ENCODE peak calls at places on chromosome 20, in ten cellular contexts. One of them, this sample, is unnamed.

GRCh38 chr20:62928246-62928939 is 2.1 kb upstream of the DIDO1 start:
- DNase-seq in A549: no peak
- DNase-seq in transverse colon: peak
- DNase-seq in suprapubic skin: no peak
- DNase-seq in HepG2: no peak
- DNase-seq in tibial nerve: no peak
- DNase-seq in K562: no peak
- DNase-seq in stomach: no peak
- DNase-seq in SK-N-SH: no peak
- DNase-seq in sigmoid colon: no peak
- DNase-seq in this sample: no peak

GRCh38 chr20:62572980-62573379 is 69.3 kb upstream of the SLCO4A1 start:
- DNase-seq in A549: no peak
- DNase-seq in transverse colon: no peak
- DNase-seq in suprapubic skin: no peak
- DNase-seq in HepG2: no peak
- DNase-seq in tibial nerve: no peak
- DNase-seq in K562: no peak
- DNase-seq in stomach: no peak
- DNase-seq in SK-N-SH: no peak
- DNase-seq in sigmoid colon: no peak
- DNase-seq in this sample: no peak

GRCh38 chr20:62952373-62953166 is at the start of gene SLC17A9:
- DNase-seq in A549: no peak
- DNase-seq in transverse colon: peak
- DNase-seq in suprapubic skin: peak
- DNase-seq in HepG2: peak
- DNase-seq in tibial nerve: peak
- DNase-seq in K562: no peak
- DNase-seq in stomach: peak
- DNase-seq in SK-N-SH: no peak
- DNase-seq in sigmoid colon: peak
- DNase-seq in this sample: peak

GRCh38 chr20:45049904-45050471 is 50.9 kb downstream of the KCNS1 start:
- DNase-seq in A549: no peak
- DNase-seq in transverse colon: no peak
- DNase-seq in suprapubic skin: no peak
- DNase-seq in HepG2: no peak
- DNase-seq in tibial nerve: no peak
- DNase-seq in K562: no peak
- DNase-seq in stomach: no peak
- DNase-seq in SK-N-SH: no peak
- DNase-seq in sigmoid colon: no peak
- DNase-seq in this sample: no peak

GRCh38 chr20:3135507-3136070 is 24.1 kb downstream of the FASTKD5 start:
- DNase-seq in A549: no peak
- DNase-seq in transverse colon: no peak
- DNase-seq in suprapubic skin: no peak
- DNase-seq in HepG2: no peak
- DNase-seq in tibial nerve: no peak
- DNase-seq in K562: no peak
- DNase-seq in stomach: no peak
- DNase-seq in SK-N-SH: no peak
- DNase-seq in sigmoid colon: no peak
- DNase-seq in this sample: no peak

GRCh38 chr20:57751411-57751810 is 41.6 kb upstream of the PMEPA1 start:
- DNase-seq in A549: no peak
- DNase-seq in transverse colon: no peak
- DNase-seq in suprapubic skin: no peak
- DNase-seq in HepG2: no peak
- DNase-seq in tibial nerve: no peak
- DNase-seq in K562: no peak
- DNase-seq in stomach: no peak
- DNase-seq in SK-N-SH: no peak
- DNase-seq in sigmoid colon: peak
- DNase-seq in this sample: no peak

GRCh38 chr20:46430921-46431712 is 24.7 kb upstream of the ELMO2 start:
- DNase-seq in A549: no peak
- DNase-seq in transverse colon: no peak
- DNase-seq in suprapubic skin: no peak
- DNase-seq in HepG2: no peak
- DNase-seq in tibial nerve: no peak
- DNase-seq in K562: no peak
- DNase-seq in stomach: no peak
- DNase-seq in SK-N-SH: no peak
- DNase-seq in sigmoid colon: no peak
- DNase-seq in this sample: peak

GRCh38 chr20:20465259-20465658 is 97.4 kb downstream of the INSM1 start:
- DNase-seq in A549: no peak
- DNase-seq in transverse colon: no peak
- DNase-seq in suprapubic skin: no peak
- DNase-seq in HepG2: no peak
- DNase-seq in tibial nerve: no peak
- DNase-seq in K562: peak
- DNase-seq in stomach: no peak
- DNase-seq in SK-N-SH: no peak
- DNase-seq in sigmoid colon: no peak
- DNase-seq in this sample: no peak

GRCh38 chr20:2859330-2860121 is 13.8 kb upstream of the PTPRA start:
- DNase-seq in A549: no peak
- DNase-seq in transverse colon: no peak
- DNase-seq in suprapubic skin: no peak
- DNase-seq in HepG2: no peak
- DNase-seq in tibial nerve: no peak
- DNase-seq in K562: no peak
- DNase-seq in stomach: no peak
- DNase-seq in SK-N-SH: no peak
- DNase-seq in sigmoid colon: no peak
- DNase-seq in this sample: no peak

GRCh38 chr20:17944854-17945474 is 23.6 kb downstream of the SNX5 start:
- DNase-seq in A549: no peak
- DNase-seq in transverse colon: no peak
- DNase-seq in suprapubic skin: no peak
- DNase-seq in HepG2: no peak
- DNase-seq in tibial nerve: no peak
- DNase-seq in K562: no peak
- DNase-seq in stomach: no peak
- DNase-seq in SK-N-SH: no peak
- DNase-seq in sigmoid colon: no peak
- DNase-seq in this sample: no peak

GRCh38 chr20:1801551-1801950 is 93.7 kb upstream of the SIRPA start:
- DNase-seq in A549: no peak
- DNase-seq in transverse colon: no peak
- DNase-seq in suprapubic skin: no peak
- DNase-seq in HepG2: no peak
- DNase-seq in tibial nerve: no peak
- DNase-seq in K562: no peak
- DNase-seq in stomach: no peak
- DNase-seq in SK-N-SH: no peak
- DNase-seq in sigmoid colon: no peak
- DNase-seq in this sample: no peak

GRCh38 chr20:49459684-49460083 is 22.8 kb downstream of the KCNB1 start:
- DNase-seq in A549: no peak
- DNase-seq in transverse colon: no peak
- DNase-seq in suprapubic skin: no peak
- DNase-seq in HepG2: no peak
- DNase-seq in tibial nerve: no peak
- DNase-seq in K562: no peak
- DNase-seq in stomach: no peak
- DNase-seq in SK-N-SH: no peak
- DNase-seq in sigmoid colon: no peak
- DNase-seq in this sample: no peak

DNA sequence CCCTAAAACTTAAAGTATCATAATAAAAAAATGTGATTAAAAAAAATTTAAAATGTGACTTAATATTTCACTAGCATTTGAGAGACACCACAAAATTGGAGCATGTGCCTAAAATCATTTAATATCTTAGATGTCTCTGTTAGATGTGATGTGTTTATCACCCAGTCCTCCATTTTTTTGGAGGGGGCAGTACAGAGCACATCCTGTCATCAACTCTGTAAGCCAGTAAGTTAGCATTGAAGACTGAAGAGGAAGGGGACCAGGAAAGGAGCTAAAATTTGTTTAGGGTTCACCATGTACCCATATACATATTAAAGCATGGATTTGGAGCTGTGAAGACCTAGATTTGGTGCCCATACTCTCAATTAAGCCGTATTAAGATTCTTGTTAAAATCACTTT is 30.7 kb upstream of the ADIG start:
- DNase-seq in A549: no peak
- DNase-seq in transverse colon: no peak
- DNase-seq in suprapubic skin: no peak
- DNase-seq in HepG2: peak
- DNase-seq in tibial nerve: no peak
- DNase-seq in K562: peak
- DNase-seq in stomach: no peak
- DNase-seq in SK-N-SH: no peak
- DNase-seq in sigmoid colon: no peak
- DNase-seq in this sample: no peak
- TF ChIP-seq EP300 in A549: no peak
- TF ChIP-seq EP300 in transverse colon: no peak
- TF ChIP-seq EP300 in suprapubic skin: no peak
- TF ChIP-seq EP300 in HepG2: no peak
- TF ChIP-seq EP300 in tibial nerve: no peak
- TF ChIP-seq EP300 in K562: no peak
- TF ChIP-seq EP300 in stomach: no peak
- TF ChIP-seq EP300 in SK-N-SH: no peak
- TF ChIP-seq EP300 in sigmoid colon: no peak
- TF ChIP-seq EP300 in this sample: no peak

DNA sequence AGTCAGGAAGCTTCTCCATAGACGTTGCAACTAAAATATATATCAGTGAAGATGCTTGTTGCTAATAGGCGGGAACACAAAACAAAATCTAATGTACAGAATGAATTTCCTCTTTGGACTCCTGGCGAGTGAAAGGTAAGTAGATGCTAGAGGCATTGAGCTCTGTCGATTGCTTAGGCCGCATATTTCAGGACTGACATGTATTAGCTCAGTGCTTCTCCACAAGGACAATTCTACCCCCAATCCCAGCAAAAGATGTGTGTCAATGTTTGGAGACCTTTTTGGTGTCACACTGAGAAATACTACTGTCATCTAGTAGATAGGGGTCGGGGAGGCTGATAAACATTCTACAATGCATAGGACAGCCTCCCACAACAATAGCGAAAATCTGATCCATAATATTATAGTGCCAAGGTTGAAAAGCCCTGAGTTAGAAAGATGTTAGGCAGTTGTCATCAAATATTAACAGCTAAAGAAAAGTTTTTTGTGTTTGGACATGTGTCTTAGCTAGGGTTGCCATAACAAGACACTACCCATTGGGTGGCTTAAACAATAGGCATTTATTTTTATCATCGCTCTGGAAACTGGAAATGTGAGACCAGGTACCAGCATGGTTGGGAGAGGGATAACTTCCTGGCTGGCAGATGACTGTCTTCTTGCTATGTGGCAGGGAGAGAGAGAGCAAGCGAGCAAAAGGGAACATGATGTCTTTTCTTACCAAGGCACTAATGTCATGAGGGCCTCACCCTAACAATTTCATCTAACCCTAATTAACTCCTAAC is 48.0 kb upstream of the BCAS1 start:
- DNase-seq in A549: peak
- DNase-seq in transverse colon: no peak
- DNase-seq in suprapubic skin: no peak
- DNase-seq in HepG2: peak
- DNase-seq in tibial nerve: no peak
- DNase-seq in K562: no peak
- DNase-seq in stomach: no peak
- DNase-seq in SK-N-SH: no peak
- DNase-seq in sigmoid colon: no peak
- DNase-seq in this sample: no peak
- H3K27ac ChIP-seq in A549: peak
- H3K27ac ChIP-seq in transverse colon: no peak
- H3K27ac ChIP-seq in suprapubic skin: no peak
- H3K27ac ChIP-seq in HepG2: peak
- H3K27ac ChIP-seq in tibial nerve: no peak
- H3K27ac ChIP-seq in K562: no peak
- H3K27ac ChIP-seq in stomach: no peak
- H3K27ac ChIP-seq in SK-N-SH: no peak
- H3K27ac ChIP-seq in sigmoid colon: no peak
- H3K27ac ChIP-seq in this sample: no peak

DNA sequence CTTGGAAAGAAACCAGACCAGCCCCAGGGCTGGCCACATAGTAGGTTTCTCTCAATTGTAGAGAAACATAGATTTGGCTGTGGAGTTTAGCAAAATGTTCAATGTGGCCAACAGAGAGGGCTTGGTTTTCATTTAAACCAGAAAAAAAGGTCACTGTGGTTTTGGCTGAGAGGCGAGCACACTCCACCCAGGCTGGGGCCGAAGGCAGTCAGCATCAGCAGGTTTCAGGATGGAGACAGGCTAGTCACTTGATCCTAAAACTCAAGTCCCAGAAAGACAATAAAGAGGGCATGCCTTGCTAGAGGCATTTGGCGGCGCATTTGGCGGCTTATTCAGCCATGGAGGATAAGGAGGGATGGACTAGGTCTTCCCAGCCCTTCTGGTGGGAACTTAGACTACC is 73.1 kb downstream of the PRND start:
- DNase-seq in A549: no peak
- DNase-seq in transverse colon: no peak
- DNase-seq in suprapubic skin: no peak
- DNase-seq in HepG2: no peak
- DNase-seq in tibial nerve: no peak
- DNase-seq in K562: no peak
- DNase-seq in stomach: no peak
- DNase-seq in SK-N-SH: no peak
- DNase-seq in sigmoid colon: no peak
- DNase-seq in this sample: no peak
- TF ChIP-seq EP300 in A549: no peak
- TF ChIP-seq EP300 in transverse colon: no peak
- TF ChIP-seq EP300 in suprapubic skin: no peak
- TF ChIP-seq EP300 in HepG2: no peak
- TF ChIP-seq EP300 in tibial nerve: peak
- TF ChIP-seq EP300 in K562: no peak
- TF ChIP-seq EP300 in stomach: no peak
- TF ChIP-seq EP300 in SK-N-SH: no peak
- TF ChIP-seq EP300 in sigmoid colon: no peak
- TF ChIP-seq EP300 in this sample: no peak

GRCh38 chr20:59062057-59062456 is 19.5 kb upstream of the PRELID3B start:
- DNase-seq in A549: no peak
- DNase-seq in transverse colon: no peak
- DNase-seq in suprapubic skin: no peak
- DNase-seq in HepG2: no peak
- DNase-seq in tibial nerve: no peak
- DNase-seq in K562: no peak
- DNase-seq in stomach: no peak
- DNase-seq in SK-N-SH: no peak
- DNase-seq in sigmoid colon: no peak
- DNase-seq in this sample: no peak

GRCh38 chr20:59064214-59064722 is 21.7 kb upstream of the PRELID3B start:
- DNase-seq in A549: no peak
- DNase-seq in transverse colon: no peak
- DNase-seq in suprapubic skin: no peak
- DNase-seq in HepG2: no peak
- DNase-seq in tibial nerve: no peak
- DNase-seq in K562: no peak
- DNase-seq in stomach: no peak
- DNase-seq in SK-N-SH: no peak
- DNase-seq in sigmoid colon: no peak
- DNase-seq in this sample: no peak

GRCh38 chr20:59068534-59068933 is 25.9 kb upstream of the PRELID3B start:
- DNase-seq in A549: no peak
- DNase-seq in transverse colon: no peak
- DNase-seq in suprapubic skin: no peak
- DNase-seq in HepG2: no peak
- DNase-seq in tibial nerve: no peak
- DNase-seq in K562: no peak
- DNase-seq in stomach: no peak
- DNase-seq in SK-N-SH: no peak
- DNase-seq in sigmoid colon: no peak
- DNase-seq in this sample: no peak

GRCh38 chr20:59063358-59064213 is 21.0 kb upstream of the PRELID3B start:
- DNase-seq in A549: peak
- DNase-seq in transverse colon: no peak
- DNase-seq in suprapubic skin: no peak
- DNase-seq in HepG2: no peak
- DNase-seq in tibial nerve: no peak
- DNase-seq in K562: no peak
- DNase-seq in stomach: no peak
- DNase-seq in SK-N-SH: peak
- DNase-seq in sigmoid colon: peak
- DNase-seq in this sample: peak
- H3K27ac ChIP-seq in A549: peak
- H3K27ac ChIP-seq in transverse colon: peak
- H3K27ac ChIP-seq in suprapubic skin: no peak
- H3K27ac ChIP-seq in HepG2: no peak
- H3K27ac ChIP-seq in tibial nerve: no peak
- H3K27ac ChIP-seq in K562: no peak
- H3K27ac ChIP-seq in stomach: no peak
- H3K27ac ChIP-seq in SK-N-SH: no peak
- H3K27ac ChIP-seq in sigmoid colon: peak
- H3K27ac ChIP-seq in this sample: no peak